ENCODE peak calls at places on chromosomes 12 and 14, in seven cellular contexts. X is adipocyte, M is pancreas, L is astrocyte, A is Peyer's patch, B is ovary, O is cardiac muscle cell. Z is an unnamed sample. For H3K4me1, the result is how much of the 10 kb centered on the place peaks cover.

GRCh38 chr14:65302571-65303184 is 109.9 kb upstream of the FUT8 start:
- DNase-seq in O (no peak), A (no peak), X (no peak), B (no peak), M (peak), L (no peak), Z (no peak)

GRCh38 chr12:93090768-93091172 is 161.7 kb upstream of the EEA1 start:
- DNase-seq in B (no peak), A (no peak), M (no peak), X (peak), O (peak), L (peak), Z (no peak)

GRCh38 chr12:123502163-123502562 is 31.4 kb downstream of the RILPL1 start:
- DNase-seq in M (no peak), O (no peak), L (no peak), X (no peak), B (no peak), A (no peak), Z (no peak)

GRCh38 chr12:6276936-6277615 is 33.4 kb upstream of the PLEKHG6 start:
- DNase-seq in O (no peak), L (no peak), A (peak), M (no peak), X (peak), B (no peak), Z (no peak)

GRCh38 chr12:71014180-71014785 is 93.7 kb upstream of the PTPRR start:
- DNase-seq in A (no peak), L (peak), B (no peak), M (no peak), O (peak), X (peak), Z (no peak)

GRCh38 chr12:46101121-46101869 is 110.9 kb upstream of the SCAF11 start:
- DNase-seq in L (peak), M (no peak), A (no peak), B (no peak), O (no peak), X (no peak), Z (no peak)

GRCh38 chr14:95361373-95362179 is 41.9 kb upstream of the CLMN start:
- DNase-seq in X (no peak), B (no peak), A (peak), L (no peak), O (peak), M (peak), Z (no peak)

GRCh38 chr12:24911284-24911791 is 37.6 kb downstream of the BCAT1 start:
- DNase-seq in A (no peak), B (no peak), L (peak), O (peak), X (peak), M (no peak), Z (no peak)

GRCh38 chr14:78486081-78486480 is 315.9 kb downstream of the NRXN3 start:
- DNase-seq in X (no peak), L (no peak), O (no peak), A (no peak), M (no peak), B (no peak), Z (no peak)

GRCh38 chr12:115072712-115073111 is 388.7 kb upstream of the TBX3 start:
- DNase-seq in L (no peak), M (no peak), O (no peak), A (no peak), B (no peak), X (no peak), Z (no peak)

GRCh38 chr14:77278461-77279230 is 7.6 kb upstream of the NGB start:
- DNase-seq in B (no peak), O (no peak), L (no peak), M (no peak), X (no peak), A (no peak), Z (no peak)

DNA sequence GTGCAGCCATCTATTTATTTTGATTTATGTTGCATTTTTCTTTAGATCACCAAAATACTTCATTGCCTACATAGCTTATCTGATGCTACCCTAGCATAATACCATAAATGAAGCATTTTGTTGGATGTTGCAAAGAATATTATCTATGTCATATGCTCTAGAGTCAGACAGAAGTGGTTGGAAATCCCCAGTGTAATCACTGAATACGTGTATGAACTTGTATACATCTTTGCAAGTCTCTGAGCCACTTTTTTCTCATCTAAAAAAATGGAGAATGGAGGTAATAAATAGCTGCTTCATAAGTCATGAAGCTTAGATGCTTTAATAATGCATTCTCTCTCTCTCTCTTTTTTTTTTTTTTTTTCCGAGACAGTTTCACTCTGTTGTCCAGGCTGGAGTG is 18.5 kb downstream of the EVL start:
- DNase-seq in L (no peak), X (no peak), M (no peak), A (no peak), O (no peak), B (no peak), Z (no peak)
- H3K4me1 ChIP-seq in L (under half), X (under half), M (under half), A (under half), O (under half), B (under half), Z (half or more)

GRCh38 chr12:49748800-49749199 is 7.4 kb downstream of the TMBIM6 start:
- DNase-seq in B (no peak), A (no peak), O (no peak), M (no peak), X (no peak), L (no peak), Z (no peak)
- H3K4me1 ChIP-seq in B (under half), A (under half), O (half or more), M (under half), X (under half), L (under half), Z (half or more)

GRCh38 chr14:69640931-69641330 is 29.5 kb downstream of the SUSD6 start:
- DNase-seq in M (no peak), B (no peak), A (no peak), X (no peak), O (no peak), L (no peak), Z (no peak)

GRCh38 chr14:69634871-69635270 is 23.5 kb downstream of the SUSD6 start:
- DNase-seq in M (no peak), O (no peak), L (no peak), A (no peak), X (no peak), B (no peak), Z (no peak)

GRCh38 chr14:69636718-69637480 is 25.5 kb downstream of the SUSD6 start:
- DNase-seq in O (no peak), L (no peak), A (no peak), X (no peak), B (no peak), M (no peak), Z (no peak)

GRCh38 chr14:69636051-69636639 is 24.7 kb downstream of the SUSD6 start:
- DNase-seq in A (no peak), B (no peak), O (no peak), X (no peak), M (no peak), L (no peak), Z (no peak)

DNA sequence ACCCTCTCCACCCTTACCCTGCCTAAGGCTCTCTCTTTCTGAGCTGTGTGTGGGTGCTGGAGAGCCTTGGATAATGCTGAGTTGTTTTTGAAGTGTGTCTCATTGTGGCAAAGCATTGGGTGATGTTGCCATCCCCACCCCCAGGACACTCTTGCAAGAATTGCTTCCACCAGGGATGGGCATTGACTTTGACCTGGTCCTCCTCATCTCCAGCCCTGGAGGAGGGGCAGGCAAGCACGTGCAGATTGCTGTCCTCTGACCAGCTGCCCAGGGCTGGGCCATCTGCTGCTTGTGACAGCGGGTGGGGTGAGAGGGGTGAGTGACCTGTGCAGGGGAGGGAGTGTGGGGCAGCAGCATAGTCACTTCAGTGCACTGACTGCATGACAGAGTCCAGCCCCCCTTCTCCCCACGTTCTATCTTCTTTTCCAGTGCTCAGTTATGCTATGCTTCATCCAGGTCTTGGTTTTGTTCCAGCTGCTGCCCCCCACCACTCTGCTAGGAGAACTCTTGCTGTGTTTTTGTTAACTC is 26.2 kb downstream of the SUSD6 start:
- DNase-seq in L (no peak), X (no peak), O (no peak), M (no peak), B (no peak), A (peak), Z (no peak)
- H3K4me1 ChIP-seq in L (under half), X (under half), O (under half), M (under half), B (under half), A (under half), Z (half or more)

GRCh38 chr14:68446243-68447040 is 346.4 kb downstream of the ZFP36L1 start:
- DNase-seq in B (no peak), X (no peak), M (no peak), L (no peak), A (no peak), O (no peak), Z (no peak)

GRCh38 chr14:68447581-68448281 is 345.1 kb downstream of the ZFP36L1 start:
- DNase-seq in X (no peak), O (no peak), L (no peak), A (no peak), M (no peak), B (no peak), Z (no peak)

GRCh38 chr14:68449565-68450295 is 343.1 kb downstream of the ZFP36L1 start:
- DNase-seq in A (no peak), O (no peak), L (no peak), X (no peak), M (no peak), B (no peak), Z (no peak)

GRCh38 chr14:68450391-68451120 is 342.3 kb downstream of the ZFP36L1 start:
- DNase-seq in A (no peak), X (no peak), L (no peak), M (no peak), O (no peak), B (no peak), Z (no peak)

DNA sequence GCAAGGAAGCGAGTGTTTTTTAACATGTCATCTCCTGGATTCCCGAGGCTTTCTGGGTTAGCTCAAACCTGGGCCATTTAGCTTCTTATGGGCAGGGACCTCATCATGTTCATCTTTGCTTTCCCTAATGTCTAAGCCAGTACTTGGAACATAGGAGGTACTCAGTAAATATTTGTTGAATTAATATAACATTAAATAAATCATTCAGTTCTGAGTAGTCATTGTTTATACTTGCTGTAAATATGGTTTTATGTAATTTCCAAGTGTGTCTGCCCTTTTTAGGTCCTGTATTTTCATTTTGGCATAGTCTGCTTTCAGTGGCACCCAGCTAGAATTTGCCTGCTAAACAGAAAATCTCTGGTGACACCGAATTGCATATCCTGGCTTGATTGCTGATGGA is 344.5 kb downstream of the ZFP36L1 start:
- DNase-seq in X (no peak), O (no peak), B (no peak), A (no peak), L (no peak), M (no peak), Z (no peak)
- H3K4me1 ChIP-seq in X (half or more), O (under half), B (under half), A (under half), L (under half), M (under half), Z (under half)

Z was measured in CD8-positive, alpha-beta memory T cell.